ENCODE peak calls at places on chromosomes 2 and 18, in nine cellular contexts. B is C1 segment of cervical spinal cord; C is kidney; E is naive thymus-derived CD4-positive, alpha-beta T cell; A is H54; P is iPS DF 6.9; O is stomach; X is Right ventricle myocardium superior; H is retina. G is an unnamed sample.

GRCh38 chr2:30359644-30360167 is 87.3 kb upstream of the LCLAT1 start:
- DNase-seq in E (no peak), X (peak), C (peak), P (no peak), O (no peak), B (no peak), H (no peak), A (no peak), G (no peak)

GRCh38 chr2:241373449-241373848 is 17.4 kb downstream of the FARP2 start:
- DNase-seq in O (no peak), E (no peak), A (no peak), H (no peak), P (no peak), B (no peak), C (no peak), X (no peak), G (no peak)

GRCh38 chr2:3300224-3300623 is 77.4 kb downstream of the EIPR1 start:
- DNase-seq in E (no peak), P (no peak), C (peak), H (no peak), X (peak), O (no peak), A (no peak), B (no peak), G (no peak)

GRCh38 chr2:201797175-201797840 is 9.0 kb upstream of the CDK15 start:
- DNase-seq in P (no peak), H (no peak), B (no peak), A (no peak), X (no peak), O (no peak), C (no peak), E (no peak), G (no peak)

GRCh38 chr2:99399795-99400194 is 62.6 kb downstream of the EIF5B start:
- DNase-seq in O (no peak), C (no peak), B (no peak), X (no peak), H (no peak), P (no peak), A (no peak), E (no peak), G (no peak)

GRCh38 chr2:240717181-240717641 is 25.5 kb downstream of the AQP12A start:
- DNase-seq in P (no peak), C (peak), X (peak), B (no peak), A (no peak), O (no peak), E (no peak), H (no peak), G (no peak)

GRCh38 chr18:33863912-33864311 is 285.9 kb downstream of the ASXL3 start:
- DNase-seq in C (no peak), P (no peak), E (no peak), H (no peak), B (no peak), X (no peak), O (no peak), A (no peak), G (no peak)

GRCh38 chr2:50953021-50953420 is 78.9 kb downstream of the NRXN1 start:
- DNase-seq in X (no peak), A (peak), H (no peak), P (no peak), B (no peak), E (no peak), C (no peak), O (no peak), G (no peak)

GRCh38 chr2:160397530-160397865 is 96.1 kb downstream of the RBMS1 start:
- DNase-seq in C (no peak), E (no peak), X (no peak), P (no peak), B (no peak), O (no peak), H (no peak), A (no peak), G (no peak)

GRCh38 chr18:27959101-27959500 is 217.8 kb downstream of the CDH2 start:
- DNase-seq in B (no peak), P (no peak), A (no peak), O (no peak), C (no peak), H (no peak), E (no peak), X (no peak), G (no peak)

GRCh38 chr2:239166201-239166834 is 234.5 kb downstream of the HDAC4 start:
- DNase-seq in C (peak), A (no peak), B (no peak), P (no peak), H (no peak), E (no peak), O (no peak), X (no peak), G (no peak)

GRCh38 chr18:46471809-46472498 is 185.1 kb downstream of the LOXHD1 start:
- DNase-seq in H (no peak), P (no peak), O (no peak), C (no peak), A (no peak), E (no peak), B (no peak), X (no peak), G (no peak)

GRCh38 chr18:54924948-54925347 is 34.3 kb downstream of the CCDC68 start:
- DNase-seq in B (no peak), H (no peak), C (no peak), E (no peak), X (no peak), P (no peak), O (no peak), A (no peak), G (no peak)

GRCh38 chr2:65164379-65165023 is 34.6 kb upstream of the RAB1A start:
- DNase-seq in C (peak), O (no peak), A (no peak), P (no peak), X (no peak), E (no peak), H (no peak), B (peak), G (no peak)

GRCh38 chr2:26615336-26616031 is 25.7 kb downstream of the CIB4 start:
- DNase-seq in C (no peak), O (no peak), A (no peak), E (no peak), P (peak), H (no peak), X (no peak), B (peak), G (no peak)

G was measured in NCI-H1048.